ENCODE peak calls at places on chromosomes 3 and 15, in nine cellular contexts. R is stomach; F is CD8-positive, alpha-beta T cell; U is sigmoid colon; Z is tibial nerve; T is Peyer's patch; B is thoracic aorta; M is IMR-90; I is breast epithelium. S is an unnamed sample.

GRCh38 chr3:193971268-193971751 is 164.6 kb upstream of the HES1 start:
- DNase-seq in R (peak; percentile 78), F (no peak), U (no peak), Z (no peak), T (peak; percentile 65), B (no peak), M (no peak), I (no peak), S (no peak)

GRCh38 chr15:70356919-70357318 is 259.2 kb upstream of the TLE3 start:
- DNase-seq in R (no peak), F (no peak), U (no peak), Z (no peak), T (no peak), B (no peak), M (no peak), I (peak; percentile 13), S (no peak)

GRCh38 chr15:59501531-59502113 is 63.6 kb downstream of the FAM81A start:
- DNase-seq in R (peak; percentile 46), F (no peak), U (no peak), Z (no peak), T (peak; percentile 76), B (no peak), M (peak; percentile 55), I (no peak), S (peak; percentile 7)

GRCh38 chr15:67024322-67024997 is 40.9 kb upstream of the SMAD3 start:
- DNase-seq in R (peak; percentile 76), F (no peak), U (peak; percentile 92), Z (peak; percentile 63), T (peak; percentile 85), B (peak; percentile 62), M (peak; percentile 97), I (peak; percentile 79), S (peak; percentile 94)

GRCh38 chr15:38058596-38059075 is 124.2 kb downstream of the TMCO5A start:
- DNase-seq in R (no peak), F (no peak), U (no peak), Z (no peak), T (no peak), B (no peak), M (peak; percentile 28), I (no peak), S (no peak)

GRCh38 chr3:157393076-157393475 is 43.6 kb upstream of the PTX3 start:
- DNase-seq in R (no peak), F (no peak), U (no peak), Z (no peak), T (no peak), B (no peak), M (no peak), I (no peak), S (no peak)

GRCh38 chr3:10351013-10351735 is 30.3 kb upstream of the SEC13 start:
- DNase-seq in R (no peak), F (no peak), U (no peak), Z (no peak), T (no peak), B (no peak), M (no peak), I (no peak), S (no peak)

GRCh38 chr3:45110185-45110833 is 35.9 kb downstream of the CDCP1 start:
- DNase-seq in R (no peak), F (peak; percentile 12), U (no peak), Z (no peak), T (peak; percentile 80), B (no peak), M (no peak), I (no peak), S (no peak)

GRCh38 chr15:101043011-101043410 is 123.9 kb downstream of the LRRK1 start:
- DNase-seq in R (peak; percentile 23), F (no peak), U (no peak), Z (no peak), T (peak; percentile 32), B (no peak), M (no peak), I (no peak), S (no peak)

GRCh38 chr3:105527949-105528348 is 161.2 kb downstream of the ALCAM start:
- DNase-seq in R (no peak), F (no peak), U (no peak), Z (no peak), T (no peak), B (no peak), M (peak; percentile 49), I (no peak), S (no peak)

GRCh38 chr3:123385072-123385471 is 63.8 kb downstream of the ADCY5 start:
- DNase-seq in R (no peak), F (no peak), U (peak; percentile 93), Z (no peak), T (no peak), B (no peak), M (peak; percentile 37), I (peak; percentile 51), S (no peak)

GRCh38 chr3:39718674-39719595 is 90.5 kb upstream of the MYRIP start:
- DNase-seq in R (no peak), F (no peak), U (no peak), Z (no peak), T (no peak), B (no peak), M (peak; percentile 1), I (no peak), S (peak; percentile 55)

GRCh38 chr3:188270423-188270972 is 116.5 kb downstream of the LPP start:
- DNase-seq in R (no peak), F (no peak), U (no peak), Z (no peak), T (no peak), B (no peak), M (peak; percentile 96), I (peak; percentile 77), S (no peak)

GRCh38 chr3:195114786-195115597 is 156.0 kb downstream of the XXYLT1 start:
- DNase-seq in R (no peak), F (no peak), U (no peak), Z (no peak), T (no peak), B (no peak), M (no peak), I (no peak), S (no peak)

GRCh38 chr3:4063916-4064592 is 239.1 kb upstream of the SETMAR start:
- DNase-seq in R (no peak), F (no peak), U (no peak), Z (no peak), T (no peak), B (no peak), M (no peak), I (no peak), S (no peak)

GRCh38 chr3:179036626-179037300 is 34.8 kb downstream of the ZMAT3 start:
- DNase-seq in R (no peak), F (no peak), U (no peak), Z (no peak), T (no peak), B (no peak), M (no peak), I (no peak), S (no peak)

GRCh38 chr15:81155375-81156218 is 21.5 kb downstream of the CFAP161 start:
- DNase-seq in R (peak; percentile 36), F (no peak), U (peak; percentile 78), Z (no peak), T (peak; percentile 55), B (no peak), M (peak; percentile 77), I (peak; percentile 56), S (peak; percentile 53)
- TF ChIP-seq CTCF in R (peak; percentile 27), F (peak; percentile 40), U (peak; percentile 38), Z (peak; percentile 54), T (peak; percentile 44), B (peak; percentile 48), M (peak; percentile 80), I (peak; percentile 58), S (peak; percentile 67)

GRCh38 chr3:102163039-102163817 is 271.6 kb upstream of the ZPLD1 start:
- DNase-seq in R (peak; percentile 38), F (no peak), U (no peak), Z (peak; percentile 33), T (no peak), B (no peak), M (peak; percentile 58), I (peak; percentile 41), S (peak; percentile 42)

GRCh38 chr3:102161362-102162006 is 273.3 kb upstream of the ZPLD1 start:
- DNase-seq in R (no peak), F (no peak), U (no peak), Z (no peak), T (no peak), B (no peak), M (no peak), I (no peak), S (no peak)

GRCh38 chr3:102162251-102162650 is 272.6 kb upstream of the ZPLD1 start:
- DNase-seq in R (no peak), F (no peak), U (no peak), Z (no peak), T (no peak), B (no peak), M (no peak), I (no peak), S (no peak)

GRCh38 chr3:102165367-102165766 is 269.4 kb upstream of the ZPLD1 start:
- DNase-seq in R (no peak), F (no peak), U (no peak), Z (no peak), T (no peak), B (no peak), M (peak; percentile 63), I (no peak), S (peak; percentile 77)

DNA sequence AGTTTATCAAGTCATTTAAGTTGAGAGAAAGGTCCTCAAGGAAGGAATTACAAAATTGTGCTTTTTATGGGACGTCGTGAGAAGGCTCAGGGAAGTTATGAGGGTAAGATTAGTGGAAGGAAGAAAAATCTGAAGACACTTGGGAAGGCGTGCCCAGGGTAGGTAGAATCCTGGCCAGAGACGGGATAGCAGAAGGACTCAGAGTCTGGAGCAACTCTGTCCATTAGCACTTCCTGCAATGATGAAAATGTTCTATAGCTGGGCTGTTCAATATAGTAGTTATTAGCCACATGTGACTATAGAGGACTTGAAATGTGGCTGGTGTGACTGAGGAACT is 271.0 kb upstream of the ZPLD1 start:
- DNase-seq in R (no peak), F (no peak), U (no peak), Z (no peak), T (no peak), B (no peak), M (no peak), I (no peak), S (no peak)
- H3K4me3 ChIP-seq in R (no peak overlapping the region), F (no peak overlapping the region), U (no peak overlapping the region), Z (no peak overlapping the region), T (no peak overlapping the region), B (no peak overlapping the region), M (no peak overlapping the region), I (no peak overlapping the region), S (no peak overlapping the region)

GRCh38 chr3:22759636-22760310 is 443.4 kb upstream of the UBE2E2 start:
- DNase-seq in R (no peak), F (no peak), U (no peak), Z (no peak), T (no peak), B (no peak), M (no peak), I (no peak), S (no peak)
- TF ChIP-seq CTCF in R (no peak), F (no peak), U (no peak), Z (no peak), T (no peak), B (no peak), M (no peak), I (no peak), S (no peak)

DNA sequence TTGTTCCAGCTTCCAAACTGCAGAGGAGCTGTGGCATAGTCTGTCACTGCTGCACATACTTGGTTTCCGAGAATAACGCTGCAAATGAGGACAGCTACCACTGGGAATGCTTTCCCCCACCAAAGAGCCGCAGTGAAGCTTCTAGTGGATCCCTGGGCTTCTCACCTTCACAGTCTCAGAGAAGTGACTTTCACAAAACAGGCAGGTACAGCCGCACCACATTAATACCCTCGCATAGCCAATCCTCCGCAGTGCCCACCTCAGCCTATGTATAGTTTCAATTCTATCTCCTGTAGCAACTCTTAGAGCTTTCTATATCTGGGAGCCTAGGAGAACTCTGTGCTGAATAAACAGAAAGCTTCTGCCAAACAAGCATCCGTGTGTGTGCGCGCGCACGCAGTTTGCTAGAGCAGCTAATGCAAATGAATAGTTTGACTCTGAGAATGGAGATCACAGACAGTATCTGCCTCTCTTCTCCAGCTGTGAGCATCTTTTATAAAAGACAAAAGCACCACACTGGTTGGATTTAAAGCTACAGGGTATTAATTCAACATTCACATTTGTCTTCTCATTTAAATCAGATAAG is 81.9 kb upstream of the PLXND1 start:
- DNase-seq in R (peak; percentile 84), F (no peak), U (peak; percentile 88), Z (peak; percentile 40), T (peak; percentile 58), B (peak; percentile 15), M (peak; percentile 74), I (peak; percentile 42), S (no peak)
- H3K4me3 ChIP-seq in R (peak overlapping the region; percentile 28), F (no peak overlapping the region), U (peak overlapping the region; percentile 28), Z (peak overlapping the region; percentile 23), T (no peak overlapping the region), B (peak overlapping the region; percentile 56), M (peak overlapping the region; percentile 37), I (no peak overlapping the region), S (peak overlapping the region; percentile 5)